ENCODE peak calls at places on chromosomes 6 and 20, in eight cellular contexts. A is Peyer's patch, W is tibial nerve, V is body of pancreas, R is A549, M is stomach, X is ovary, C is endothelial cell of umbilical vein. K is an unnamed sample.

GRCh38 chr6:41200296-41200900 is 551 bp downstream of the TREML2 start:
- DNase-seq in A (peak; percentile 64), W (no peak), V (no peak), R (no peak), M (peak; percentile 34), X (no peak), C (no peak), K (no peak)

GRCh38 chr20:58512808-58513552 is 2.2 kb downstream of the APCDD1L start:
- DNase-seq in A (no peak), W (no peak), V (no peak), R (no peak), M (no peak), X (no peak), C (no peak), K (no peak)

GRCh38 chr6:1200706-1201105 is 111.2 kb upstream of the FOXQ1 start:
- DNase-seq in A (no peak), W (no peak), V (no peak), R (no peak), M (no peak), X (no peak), C (no peak), K (no peak)

GRCh38 chr6:111888928-111889696 is 15.9 kb upstream of the FYN start:
- DNase-seq in A (no peak), W (no peak), V (no peak), R (no peak), M (no peak), X (peak; percentile 52), C (peak; percentile 71), K (peak; percentile 37)

GRCh38 chr20:64277571-64278318 is 22.2 kb downstream of the PCMTD2 start:
- DNase-seq in A (no peak), W (no peak), V (no peak), R (no peak), M (no peak), X (no peak), C (no peak), K (no peak)

GRCh38 chr20:40769677-40770285 is 80.7 kb upstream of the MAFB start:
- DNase-seq in A (no peak), W (no peak), V (no peak), R (no peak), M (no peak), X (no peak), C (no peak), K (no peak)

GRCh38 chr6:52933778-52934177 is 24.3 kb upstream of the GSTA3 start:
- DNase-seq in A (no peak), W (no peak), V (no peak), R (no peak), M (no peak), X (no peak), C (no peak), K (no peak)

GRCh38 chr6:24287239-24287638 is 70.6 kb downstream of the DCDC2 start:
- DNase-seq in A (no peak), W (no peak), V (no peak), R (no peak), M (no peak), X (no peak), C (no peak), K (no peak)

GRCh38 chr6:32460528-32460927 is 20.8 kb downstream of the HLA-DRA start:
- DNase-seq in A (no peak), W (no peak), V (no peak), R (no peak), M (no peak), X (no peak), C (no peak), K (no peak)

GRCh38 chr6:53852805-53853204 is 58.0 kb downstream of the LRRC1 start:
- DNase-seq in A (no peak), W (no peak), V (no peak), R (no peak), M (no peak), X (no peak), C (no peak), K (no peak)

GRCh38 chr20:33046412-33046811 is 7.3 kb upstream of the BPIFB3 start:
- DNase-seq in A (no peak), W (no peak), V (no peak), R (no peak), M (no peak), X (no peak), C (no peak), K (no peak)

GRCh38 chr20:18224968-18225568 is 63.3 kb upstream of the ZNF133 start:
- DNase-seq in A (no peak), W (peak; percentile 42), V (peak; percentile 66), R (peak; percentile 53), M (peak; percentile 48), X (peak; percentile 22), C (peak; percentile 83), K (no peak)

GRCh38 chr6:137043710-137044365 is 927 bp downstream of the IL20RA start:
- DNase-seq in A (no peak), W (no peak), V (no peak), R (peak; percentile 3), M (peak; percentile 49), X (peak; percentile 35), C (peak; percentile 39), K (peak; percentile 43)

GRCh38 chr6:137492771-137493217 is 1.4 kb downstream of the OLIG3 start:
- DNase-seq in A (no peak), W (no peak), V (no peak), R (no peak), M (no peak), X (no peak), C (no peak), K (no peak)

GRCh38 chr6:63509652-63510352 is 62.5 kb upstream of the LOC128125822 start:
- DNase-seq in A (peak; percentile 64), W (no peak), V (peak; percentile 89), R (no peak), M (peak; percentile 92), X (peak; percentile 80), C (no peak), K (peak; percentile 77)

GRCh38 chr20:34710861-34711574 is 6.9 kb downstream of the TP53INP2 start:
- DNase-seq in A (no peak), W (no peak), V (no peak), R (no peak), M (no peak), X (no peak), C (no peak), K (no peak)
- TF ChIP-seq POLR2A in A (no peak), W (no peak), V (no peak), R (no peak), M (no peak), X (no peak), C (no peak), K (no peak)

GRCh38 chr6:3194535-3195376 is 32.7 kb downstream of the TUBB2B start:
- DNase-seq in A (no peak), W (no peak), V (no peak), R (no peak), M (no peak), X (no peak), C (peak; percentile 74), K (no peak)
- H3K4me1 ChIP-seq in A (no peaks in the 10 kb centered on the region), W (peaks cover 8% of the 10 kb centered on the region), V (no peaks in the 10 kb centered on the region), R (peaks cover 17% of the 10 kb centered on the region), M (no peaks in the 10 kb centered on the region), X (no peaks in the 10 kb centered on the region), C (peaks cover 7% of the 10 kb centered on the region), K (no peaks in the 10 kb centered on the region)

DNA sequence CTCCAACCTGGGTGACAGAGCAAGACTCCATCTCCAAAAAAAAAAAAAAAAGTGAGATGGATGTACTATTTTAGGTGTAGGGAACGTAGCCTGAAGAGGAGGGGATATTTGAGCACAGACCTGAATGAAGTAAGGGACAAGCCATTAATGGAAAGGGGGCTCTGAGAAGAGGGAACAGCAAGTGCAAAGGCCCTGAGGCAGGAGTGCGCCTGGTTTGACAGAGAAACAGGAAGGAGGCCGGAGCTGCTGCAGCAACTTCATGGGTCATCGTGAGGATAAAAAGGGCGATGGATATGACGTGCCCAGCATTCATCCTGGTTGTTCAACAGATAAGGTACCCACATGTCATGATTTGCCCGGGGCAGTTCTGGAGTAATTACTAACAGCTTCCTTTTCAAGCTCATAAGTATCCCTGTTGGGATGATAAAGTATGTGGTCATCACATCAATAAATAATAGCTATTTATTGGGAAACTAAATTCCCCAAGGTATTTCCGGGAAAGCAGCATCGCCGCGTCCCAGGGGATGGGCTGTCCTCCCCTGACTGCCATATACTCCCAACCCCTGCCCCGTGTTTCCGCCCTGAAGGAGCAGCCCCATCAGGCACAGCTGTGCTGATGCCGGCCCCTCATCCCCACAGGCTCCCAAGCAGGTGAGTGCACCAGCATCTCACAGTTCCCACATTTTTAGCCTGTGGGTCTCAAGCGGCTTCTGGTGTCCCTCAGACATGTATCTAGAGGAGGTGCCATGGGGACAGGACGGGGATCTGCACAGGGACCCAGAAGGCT is 43.4 kb downstream of the DLGAP4 start:
- DNase-seq in A (no peak), W (no peak), V (no peak), R (no peak), M (no peak), X (no peak), C (no peak), K (no peak)
- H3K27ac ChIP-seq in A (no peak overlapping the region), W (no peak overlapping the region), V (no peak overlapping the region), R (no peak overlapping the region), M (no peak overlapping the region), X (no peak overlapping the region), C (no peak overlapping the region), K (no peak overlapping the region)

GRCh38 chr6:2990179-2990931 is 9.3 kb upstream of the NQO2 start:
- DNase-seq in A (peak; percentile 70), W (no peak), V (peak; percentile 56), R (no peak), M (no peak), X (peak; percentile 47), C (peak; percentile 72), K (peak; percentile 53)

GRCh38 chr6:2986722-2987196 is 12.9 kb upstream of the NQO2 start:
- DNase-seq in A (peak; percentile 64), W (no peak), V (no peak), R (no peak), M (no peak), X (peak; percentile 71), C (no peak), K (peak; percentile 76)

GRCh38 chr6:2988076-2988425 is 11.6 kb upstream of the NQO2 start:
- DNase-seq in A (no peak), W (no peak), V (no peak), R (no peak), M (no peak), X (no peak), C (no peak), K (no peak)

GRCh38 chr6:2989332-2990178 is 10.1 kb upstream of the NQO2 start:
- DNase-seq in A (peak; percentile 95), W (peak; percentile 72), V (peak; percentile 94), R (peak; percentile 44), M (peak; percentile 86), X (peak; percentile 92), C (peak; percentile 96), K (peak; percentile 81)

DNA sequence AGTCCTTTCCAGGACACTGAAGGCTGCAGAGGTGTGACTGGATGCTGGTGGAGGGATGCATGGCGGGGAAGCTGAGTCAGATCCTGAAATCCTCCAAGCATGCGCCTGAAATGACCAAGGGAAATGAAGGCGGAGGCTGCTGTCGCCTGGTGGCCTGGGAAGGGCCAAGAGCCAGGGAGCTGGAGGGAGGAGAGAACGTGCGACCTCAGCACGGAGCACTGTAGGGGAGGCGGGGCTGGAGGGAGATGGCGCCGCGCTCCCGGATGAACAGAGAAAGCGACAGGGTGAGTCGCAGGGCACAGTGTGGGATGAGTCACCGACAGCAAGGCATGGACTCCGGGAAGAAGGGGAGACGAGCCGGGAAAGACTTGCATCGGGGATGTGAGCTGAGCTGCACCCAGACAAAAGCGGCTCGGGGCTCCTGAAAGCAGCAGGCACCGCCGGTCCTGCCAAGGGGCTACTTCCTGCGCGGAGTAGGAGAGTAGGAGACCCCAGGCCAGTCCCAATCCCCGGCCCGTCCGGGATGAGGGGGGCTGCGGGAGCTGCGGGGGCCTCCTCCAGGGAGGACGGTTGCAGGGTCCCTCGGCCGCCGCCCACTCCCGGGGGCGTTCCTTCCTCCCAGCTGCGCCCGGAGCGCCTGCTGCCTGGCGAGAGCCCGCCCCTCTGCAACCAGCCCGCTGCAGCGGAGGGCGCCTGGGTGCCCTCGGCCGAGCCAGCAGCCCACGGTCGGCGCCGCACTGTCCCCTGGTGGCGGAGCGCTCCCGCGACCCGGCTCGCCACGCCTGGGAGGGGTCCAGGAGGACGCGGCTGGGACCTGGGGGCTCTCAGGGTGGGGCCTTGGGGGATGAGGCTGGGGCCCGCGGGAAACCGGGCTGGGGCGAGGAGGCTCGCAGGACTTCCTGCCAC is 11.0 kb upstream of the NQO2 start:
- DNase-seq in A (peak; percentile 94), W (peak; percentile 80), V (peak; percentile 90), R (peak; percentile 58), M (peak; percentile 88), X (peak; percentile 83), C (peak; percentile 98), K (peak; percentile 89)
- TF ChIP-seq POLR2A in A (peak; percentile 52), W (peak; percentile 54), V (peak; percentile 56), R (peak; percentile 64), M (no peak), X (peak; percentile 18), C (peak; percentile 93), K (peak; percentile 62)